ENCODE peak calls at places on chromosome 19, in seven cellular contexts. Q is PC-9, C is transverse colon, H is neural progenitor cell, L is right cardiac atrium, R is BE2C, X is kidney. E is an unnamed sample.

GRCh38 chr19:10044390-10044789 is 31.1 kb downstream of the RDH8 start:
- DNase-seq in X (no peak), L (no peak), Q (no peak), R (no peak), H (no peak), C (no peak), E (no peak)

GRCh38 chr19:45489216-45489855 is 7.5 kb downstream of the RTN2 start:
- DNase-seq in L (no peak), H (no peak), R (no peak), Q (no peak), X (no peak), C (no peak), E (no peak)

GRCh38 chr19:30441011-30441410 is 68.8 kb downstream of the ZNF536 start:
- DNase-seq in X (no peak), L (no peak), R (no peak), H (no peak), Q (no peak), C (no peak), E (no peak)

GRCh38 chr19:47231215-47232054 is 436 bp upstream of the BBC3 start:
- DNase-seq in Q (peak; percentile 85), L (peak; percentile 96), R (peak; percentile 94), C (peak; percentile 94), H (peak; percentile 90), X (peak; percentile 97), E (peak; percentile 76)

GRCh38 chr19:21848706-21849105 is 12.7 kb upstream of the ZNF43 start:
- DNase-seq in Q (no peak), R (no peak), X (no peak), H (no peak), L (no peak), C (no peak), E (no peak)

GRCh38 chr19:39542198-39542597 is 2.2 kb upstream of the EID2 start:
- DNase-seq in X (no peak), C (no peak), L (no peak), Q (no peak), H (peak; percentile 60), R (no peak), E (no peak)

GRCh38 chr19:45191324-45191845 is 12.8 kb downstream of the BLOC1S3 start:
- DNase-seq in H (peak; percentile 40), R (no peak), L (no peak), X (no peak), C (no peak), Q (no peak), E (no peak)

GRCh38 chr19:12834976-12835757 is 788 bp upstream of the RTBDN start:
- DNase-seq in H (peak; percentile 57), L (peak; percentile 70), C (peak; percentile 35), R (peak; percentile 72), X (no peak), Q (peak; percentile 34), E (no peak)

GRCh38 chr19:16078311-16078758 is 2.0 kb downstream of the TPM4 start:
- DNase-seq in C (peak; percentile 45), X (peak; percentile 45), L (no peak), R (peak; percentile 38), Q (no peak), H (peak; percentile 61), E (no peak)

GRCh38 chr19:16076154-16076957 is at the start of gene TPM4:
- DNase-seq in Q (peak; percentile 92), X (peak; percentile 98), L (peak; percentile 97), H (peak; percentile 96), C (peak; percentile 94), R (peak; percentile 79), E (peak; percentile 85)

GRCh38 chr19:16078759-16079707 is 2.7 kb downstream of the TPM4 start:
- DNase-seq in H (peak; percentile 36), X (peak; percentile 79), L (peak; percentile 88), Q (peak; percentile 64), C (peak; percentile 77), R (peak; percentile 74), E (peak; percentile 90)

GRCh38 chr19:16075430-16076153 is 703 bp upstream of the TPM4 start:
- DNase-seq in Q (no peak), X (peak; percentile 46), R (no peak), C (peak; percentile 33), H (peak; percentile 11), L (no peak), E (no peak)

GRCh38 chr19:16076958-16077611 is 790 bp downstream of the TPM4 start:
- DNase-seq in X (peak; percentile 89), L (peak; percentile 90), H (peak; percentile 73), C (peak; percentile 73), Q (no peak), R (peak; percentile 58), E (peak; percentile 64)
- H3K4me1 ChIP-seq in X (peaks cover 10% of the 10 kb centered on the region), L (peaks cover 4% of the 10 kb centered on the region), H (peaks cover 30% of the 10 kb centered on the region), C (peaks cover 54% of the 10 kb centered on the region), Q (peaks cover 36% of the 10 kb centered on the region), R (peaks cover 3% of the 10 kb centered on the region), E (no peaks in the 10 kb centered on the region)

GRCh38 chr19:5966215-5966614 is 11.7 kb downstream of the RANBP3 start:
- DNase-seq in X (no peak), C (no peak), R (no peak), L (peak; percentile 54), H (no peak), Q (no peak), E (no peak)

GRCh38 chr19:5963855-5964254 is 14.1 kb downstream of the RANBP3 start:
- DNase-seq in H (no peak), C (no peak), L (peak; percentile 6), Q (no peak), R (no peak), X (peak; percentile 20), E (no peak)

GRCh38 chr19:5966941-5967340 is 11.0 kb downstream of the RANBP3 start:
- DNase-seq in R (no peak), H (no peak), L (peak; percentile 31), C (no peak), X (no peak), Q (no peak), E (no peak)

GRCh38 chr19:5967571-5967970 is 10.4 kb downstream of the RANBP3 start:
- DNase-seq in R (no peak), Q (no peak), X (peak; percentile 43), L (peak; percentile 33), H (no peak), C (no peak), E (no peak)

GRCh38 chr19:5964816-5965565 is 12.9 kb downstream of the RANBP3 start:
- DNase-seq in X (no peak), L (no peak), C (no peak), Q (no peak), H (no peak), R (no peak), E (no peak)
- H3K4me1 ChIP-seq in X (peaks cover 56% of the 10 kb centered on the region), L (peaks cover 55% of the 10 kb centered on the region), C (peaks cover 76% of the 10 kb centered on the region), Q (no peaks in the 10 kb centered on the region), H (peaks cover 16% of the 10 kb centered on the region), R (peaks cover 17% of the 10 kb centered on the region), E (peaks cover 84% of the 10 kb centered on the region)

GRCh38 chr19:800360-801029 is 3.2 kb downstream of the PTBP1 start:
- DNase-seq in L (peak; percentile 64), Q (peak; percentile 78), C (peak; percentile 61), R (peak; percentile 58), X (peak; percentile 81), H (no peak), E (no peak)
- H3K4me1 ChIP-seq in L (peaks cover 19% of the 10 kb centered on the region), Q (peaks cover 23% of the 10 kb centered on the region), C (peaks cover 57% of the 10 kb centered on the region), R (peaks cover 31% of the 10 kb centered on the region), X (peaks cover 44% of the 10 kb centered on the region), H (peaks cover 39% of the 10 kb centered on the region), E (peaks cover 56% of the 10 kb centered on the region)

GRCh38 chr19:18975864-18976263 is 34.8 kb upstream of the HOMER3 start:
- DNase-seq in L (no peak), H (no peak), R (no peak), X (no peak), C (no peak), Q (no peak), E (no peak)

GRCh38 chr19:18972851-18973250 is 31.8 kb upstream of the HOMER3 start:
- DNase-seq in R (no peak), Q (no peak), C (no peak), X (no peak), H (no peak), L (no peak), E (no peak)

GRCh38 chr19:18969953-18970659 is 29.1 kb upstream of the HOMER3 start:
- DNase-seq in R (no peak), L (no peak), X (no peak), C (no peak), Q (no peak), H (no peak), E (no peak)

GRCh38 chr19:18975011-18975410 is 34.0 kb upstream of the HOMER3 start:
- DNase-seq in L (no peak), R (no peak), C (no peak), Q (no peak), X (no peak), H (no peak), E (no peak)

DNA sequence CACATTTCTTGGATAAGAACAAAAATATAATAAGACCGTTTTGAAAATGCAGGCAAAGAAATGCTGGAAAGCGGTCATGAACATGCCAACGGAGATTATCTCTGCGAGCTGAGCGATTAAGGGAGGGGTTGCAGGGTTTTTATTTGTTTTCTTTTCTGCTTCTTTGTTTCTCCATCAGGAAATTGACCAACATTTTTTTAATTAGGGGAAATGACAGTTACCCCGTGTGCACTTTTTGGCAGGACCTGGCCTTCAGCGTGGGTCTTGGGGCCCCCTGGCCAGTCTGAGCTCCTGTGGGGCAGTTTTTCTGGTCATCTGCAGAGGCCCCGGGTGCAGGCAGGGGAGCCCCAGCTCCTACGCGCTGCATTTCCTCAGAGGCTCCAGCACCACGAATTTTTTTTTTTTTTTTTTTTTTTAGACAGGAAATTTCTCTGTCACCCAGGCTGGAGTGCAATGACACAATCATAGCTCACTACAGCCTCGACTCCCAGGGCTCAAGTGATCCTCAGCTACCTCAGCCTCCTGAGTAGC is 31.3 kb upstream of the HOMER3 start:
- DNase-seq in Q (no peak), R (no peak), X (no peak), H (no peak), L (no peak), C (no peak), E (no peak)
- H3K4me1 ChIP-seq in Q (peaks cover 41% of the 10 kb centered on the region), R (no peaks in the 10 kb centered on the region), X (peaks cover 6% of the 10 kb centered on the region), H (no peaks in the 10 kb centered on the region), L (no peaks in the 10 kb centered on the region), C (peaks cover 14% of the 10 kb centered on the region), E (peaks cover 13% of the 10 kb centered on the region)

E was measured in tibial nerve.